ENCODE peak calls at places on chromosome 2, in nine cellular contexts. C, U, P, A, J, H, Q, Z and G are unnamed samples.

GRCh38 chr2:181778621-181779195 is 98.4 kb upstream of the NEUROD1 start:
- DNase-seq in C (no peak), H (no peak), J (no peak), Q (no peak), A (no peak), P (no peak), Z (no peak), U (no peak), G (no peak)

GRCh38 chr2:75055307-75055819 is 96.9 kb downstream of the POLE4 start:
- DNase-seq in Q (no peak), A (no peak), Z (no peak), P (no peak), U (no peak), J (peak), C (no peak), H (no peak), G (no peak)

GRCh38 chr2:120991401-120991800 is 255.7 kb downstream of the GLI2 start:
- DNase-seq in U (no peak), Q (no peak), J (no peak), P (no peak), A (no peak), C (peak), Z (no peak), H (no peak), G (no peak)

GRCh38 chr2:71846669-71847291 is 300.9 kb downstream of the CYP26B1 start:
- DNase-seq in A (no peak), Q (no peak), J (no peak), H (no peak), U (no peak), P (no peak), Z (no peak), C (no peak), G (no peak)

GRCh38 chr2:135002836-135003235 is 44.4 kb downstream of the MAP3K19 start:
- DNase-seq in C (no peak), A (no peak), U (no peak), H (no peak), P (no peak), Q (no peak), J (no peak), Z (no peak), G (no peak)

GRCh38 chr2:199019898-199020507 is 437.7 kb downstream of the SATB2 start:
- DNase-seq in C (no peak), J (peak), Z (peak), Q (peak), A (no peak), U (no peak), P (no peak), H (no peak), G (no peak)

GRCh38 chr2:172234716-172235661 is 132.3 kb upstream of the DLX2 start:
- DNase-seq in H (no peak), C (no peak), P (no peak), U (no peak), Q (peak), J (peak), A (no peak), Z (peak), G (no peak)

GRCh38 chr2:71589763-71590162 is 136.4 kb downstream of the DYSF start:
- DNase-seq in J (no peak), H (no peak), A (no peak), Q (peak), P (no peak), Z (no peak), C (no peak), U (no peak), G (no peak)

GRCh38 chr2:58895849-58896248 is 654.7 kb upstream of the FANCL start:
- DNase-seq in Z (no peak), P (no peak), Q (no peak), H (no peak), U (no peak), A (no peak), J (no peak), C (no peak), G (no peak)

GRCh38 chr2:54763636-54764291 is 40.3 kb downstream of the EML6 start:
- DNase-seq in Q (peak), Z (peak), H (no peak), C (no peak), U (no peak), A (no peak), J (peak), P (no peak), G (no peak)

GRCh38 chr2:120763931-120764330 is 28.3 kb downstream of the GLI2 start:
- DNase-seq in A (no peak), J (no peak), Q (no peak), C (peak), H (no peak), P (no peak), Z (no peak), U (no peak), G (no peak)

GRCh38 chr2:75609937-75610508 is 36.6 kb upstream of the MRPL19 start:
- DNase-seq in Q (no peak), H (no peak), J (no peak), Z (no peak), A (no peak), C (no peak), P (no peak), U (no peak), G (no peak)

GRCh38 chr2:15223887-15224286 is 337.2 kb downstream of the NBAS start:
- DNase-seq in C (no peak), P (no peak), J (no peak), H (no peak), A (no peak), Q (no peak), U (no peak), Z (no peak), G (no peak)

GRCh38 chr2:10362898-10363195 is 60.1 kb downstream of the HPCAL1 start:
- DNase-seq in A (no peak), P (no peak), Q (no peak), Z (no peak), H (no peak), J (no peak), C (no peak), U (no peak), G (no peak)

GRCh38 chr2:37721219-37721600 is 49.8 kb upstream of the CDC42EP3 start:
- DNase-seq in Q (no peak), C (no peak), J (no peak), H (no peak), U (no peak), A (no peak), P (no peak), Z (no peak), G (no peak)

GRCh38 chr2:227534714-227535113 is 62.8 kb downstream of the AGFG1 start:
- DNase-seq in A (no peak), C (no peak), U (no peak), P (no peak), Z (no peak), H (no peak), Q (no peak), J (no peak), G (no peak)

GRCh38 chr2:70608373-70608772 is 54.7 kb upstream of the TGFA start:
- DNase-seq in C (no peak), Z (no peak), U (no peak), A (no peak), Q (no peak), H (no peak), J (no peak), P (no peak), G (no peak)

GRCh38 chr2:177665328-177665727 is 272.8 kb downstream of the AGPS start:
- DNase-seq in J (no peak), H (no peak), Q (no peak), A (no peak), Z (no peak), P (no peak), C (no peak), U (no peak), G (no peak)

GRCh38 chr2:16948073-16948472 is 282.4 kb upstream of the CYRIA start:
- DNase-seq in H (no peak), Z (no peak), A (no peak), Q (no peak), C (no peak), P (peak), U (no peak), J (no peak), G (no peak)

GRCh38 chr2:233267516-233268245 is 16.2 kb downstream of the ATG16L1 start:
- DNase-seq in Z (no peak), U (no peak), C (no peak), J (no peak), H (peak), Q (no peak), P (no peak), A (peak), G (no peak)

GRCh38 chr2:239412914-239413603 is 12.2 kb upstream of the HDAC4 start:
- DNase-seq in C (no peak), H (no peak), P (no peak), U (no peak), Z (no peak), Q (no peak), J (no peak), A (no peak), G (no peak)

GRCh38 chr2:9594361-9595063 is 36.3 kb downstream of the YWHAQ start:
- DNase-seq in U (no peak), Q (no peak), H (no peak), A (peak), P (peak), C (peak), J (no peak), Z (no peak), G (no peak)